ENCODE peak calls at places on chromosome 12, in five cellular contexts. T is BE2C, Z is A549, P is cardiac muscle cell, A is glutamatergic neuron. K is an unnamed sample.

GRCh38 chr12:12267801-12268200 is 957 bp upstream of the LRP6 start:
- DNase-seq in T (peak), Z (no peak), P (no peak), A (no peak), K (no peak)

GRCh38 chr12:31324116-31324844 is 1.7 kb downstream of the SINHCAF start:
- DNase-seq in T (peak), Z (peak), P (peak), A (peak), K (peak)

GRCh38 chr12:25423355-25423754 is 129.7 kb downstream of the LMNTD1 start:
- DNase-seq in T (no peak), Z (no peak), P (no peak), A (no peak), K (no peak)

GRCh38 chr12:84756961-84757360 is 155.6 kb downstream of the SLC6A15 start:
- DNase-seq in T (no peak), Z (no peak), P (no peak), A (no peak), K (no peak)

GRCh38 chr12:130672122-130672825 is 43.8 kb downstream of the RIMBP2 start:
- DNase-seq in T (peak), Z (no peak), P (no peak), A (no peak), K (no peak)

GRCh38 chr12:27779416-27779815 is 617 bp upstream of the KLHL42 start:
- DNase-seq in T (peak), Z (peak), P (no peak), A (peak), K (no peak)

GRCh38 chr12:72178871-72179270 is 93.3 kb upstream of the TRHDE start:
- DNase-seq in T (no peak), Z (no peak), P (no peak), A (no peak), K (no peak)

GRCh38 chr12:87981495-87981894 is 47.7 kb downstream of the C12orf50 start:
- DNase-seq in T (no peak), Z (no peak), P (no peak), A (no peak), K (no peak)

GRCh38 chr12:42981379-42981778 is 391.8 kb upstream of the PRICKLE1 start:
- DNase-seq in T (no peak), Z (no peak), P (no peak), A (no peak), K (no peak)

GRCh38 chr12:12011880-12012260 is 58.9 kb upstream of the BCL2L14 start:
- DNase-seq in T (no peak), Z (no peak), P (no peak), A (no peak), K (no peak)

GRCh38 chr12:13343380-13343779 is 146.9 kb downstream of the EMP1 start:
- DNase-seq in T (no peak), Z (peak), P (no peak), A (no peak), K (no peak)

GRCh38 chr12:113316155-113316554 is 18.8 kb downstream of the SLC8B1 start:
- DNase-seq in T (no peak), Z (no peak), P (no peak), A (no peak), K (no peak)
- TF ChIP-seq CTCF in T (peak), Z (peak), P (peak), A (no peak), K (no peak)

GRCh38 chr12:95851609-95852008 is 7.1 kb upstream of the SNRPF start:
- DNase-seq in T (no peak), Z (no peak), P (no peak), A (no peak), K (no peak)
- TF ChIP-seq CTCF in T (no peak), Z (no peak), P (no peak), A (no peak), K (no peak)

GRCh38 chr12:32399373-32400113 is at the start of gene FGD4:
- DNase-seq in T (peak), Z (peak), P (peak), A (peak), K (peak)

GRCh38 chr12:32402170-32402569 is 2.8 kb downstream of the FGD4 start:
- DNase-seq in T (no peak), Z (no peak), P (no peak), A (no peak), K (no peak)

GRCh38 chr12:32399045-32399372 is 349 bp upstream of the FGD4 start:
- DNase-seq in T (no peak), Z (no peak), P (no peak), A (no peak), K (no peak)

GRCh38 chr12:32400866-32401265 is 1.5 kb downstream of the FGD4 start:
- DNase-seq in T (no peak), Z (no peak), P (no peak), A (no peak), K (no peak)

GRCh38 chr12:32400114-32400672 is 835 bp downstream of the FGD4 start:
- DNase-seq in T (no peak), Z (peak), P (peak), A (no peak), K (no peak)
- TF ChIP-seq CTCF in T (no peak), Z (no peak), P (no peak), A (no peak), K (no peak)

GRCh38 chr12:121796855-121797751 is 3.6 kb upstream of the RHOF start:
- DNase-seq in T (peak), Z (peak), P (peak), A (peak), K (peak)
- TF ChIP-seq CTCF in T (peak), Z (peak), P (peak), A (no peak), K (no peak)

DNA sequence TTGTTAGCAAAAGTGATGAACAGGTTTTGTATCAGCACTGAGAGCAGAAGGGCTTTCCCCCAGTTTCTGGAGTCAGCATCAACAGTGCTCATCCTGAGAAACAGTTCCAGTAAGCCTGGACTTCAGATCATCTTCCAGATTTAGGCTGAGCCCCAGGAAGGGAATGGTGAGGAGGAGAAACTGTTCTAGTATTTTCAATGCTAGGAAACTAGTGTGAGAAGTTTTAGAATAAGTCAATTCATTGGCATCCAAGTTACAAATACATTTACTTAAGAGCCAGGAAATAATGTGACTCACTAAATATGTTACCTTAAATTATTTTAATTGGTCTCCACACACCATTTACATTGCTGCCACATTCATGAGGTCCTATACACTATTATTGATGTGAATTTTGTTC is 123.3 kb downstream of the SRGAP1 start:
- DNase-seq in T (no peak), Z (no peak), P (no peak), A (no peak), K (no peak)
- TF ChIP-seq CTCF in T (no peak), Z (no peak), P (no peak), A (no peak), K (no peak)

GRCh38 chr12:118052324-118053070 is 8.5 kb downstream of the WSB2 start:
- DNase-seq in T (no peak), Z (peak), P (no peak), A (no peak), K (peak)

GRCh38 chr12:118053071-118053985 is 7.7 kb downstream of the WSB2 start:
- DNase-seq in T (no peak), Z (no peak), P (no peak), A (no peak), K (no peak)

GRCh38 chr12:118055865-118056773 is 4.9 kb downstream of the WSB2 start:
- DNase-seq in T (no peak), Z (peak), P (no peak), A (no peak), K (no peak)

GRCh38 chr12:118058227-118058626 is 2.8 kb downstream of the WSB2 start:
- DNase-seq in T (no peak), Z (no peak), P (no peak), A (no peak), K (no peak)

GRCh38 chr12:118055144-118055557 is 5.8 kb downstream of the WSB2 start:
- DNase-seq in T (peak), Z (peak), P (peak), A (peak), K (peak)
- TF ChIP-seq CTCF in T (peak), Z (peak), P (peak), A (peak), K (peak)

GRCh38 chr12:132188451-132189298 is 44.4 kb downstream of the NOC4L start:
- DNase-seq in T (no peak), Z (no peak), P (no peak), A (no peak), K (no peak)
- TF ChIP-seq CTCF in T (no peak), Z (no peak), P (no peak), A (no peak), K (no peak)

DNA sequence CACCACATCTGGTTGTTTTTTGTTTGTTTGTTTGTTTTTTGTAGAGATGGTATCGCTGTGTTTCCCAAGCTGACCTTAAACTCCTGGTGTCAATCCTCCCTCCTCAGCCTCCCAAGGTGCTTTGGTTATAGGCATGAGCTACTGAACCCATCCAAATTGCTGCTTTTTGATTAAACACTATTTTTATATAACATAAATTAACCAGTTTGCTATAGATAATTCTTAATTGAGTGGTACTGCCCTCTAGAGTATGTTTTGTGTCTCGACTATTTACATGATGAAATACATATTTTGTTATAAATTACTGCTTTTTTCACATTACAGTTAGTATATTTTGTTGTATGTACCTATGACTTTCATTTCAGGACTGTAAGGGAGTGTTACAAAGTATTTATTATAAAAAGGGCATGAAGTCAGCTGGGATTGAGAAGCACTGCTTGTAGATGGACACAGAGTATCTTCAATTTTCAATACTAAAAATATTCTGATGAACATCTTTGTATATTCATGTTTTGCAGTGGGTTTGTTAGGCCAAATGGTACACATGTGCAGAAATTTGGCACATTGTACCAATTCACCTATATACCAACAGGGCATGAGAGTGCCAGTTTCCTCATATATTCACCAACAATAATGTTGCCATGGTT is 14.9 kb upstream of the SCAF11 start:
- DNase-seq in T (no peak), Z (peak), P (no peak), A (no peak), K (no peak)
- TF ChIP-seq CTCF in T (peak), Z (peak), P (peak), A (no peak), K (no peak)

GRCh38 chr12:34190054-34190453 is 167.8 kb downstream of the ALG10 start:
- DNase-seq in T (no peak), Z (no peak), P (no peak), A (no peak), K (no peak)

GRCh38 chr12:34188974-34189373 is 166.7 kb downstream of the ALG10 start:
- DNase-seq in T (no peak), Z (no peak), P (no peak), A (no peak), K (no peak)

DNA sequence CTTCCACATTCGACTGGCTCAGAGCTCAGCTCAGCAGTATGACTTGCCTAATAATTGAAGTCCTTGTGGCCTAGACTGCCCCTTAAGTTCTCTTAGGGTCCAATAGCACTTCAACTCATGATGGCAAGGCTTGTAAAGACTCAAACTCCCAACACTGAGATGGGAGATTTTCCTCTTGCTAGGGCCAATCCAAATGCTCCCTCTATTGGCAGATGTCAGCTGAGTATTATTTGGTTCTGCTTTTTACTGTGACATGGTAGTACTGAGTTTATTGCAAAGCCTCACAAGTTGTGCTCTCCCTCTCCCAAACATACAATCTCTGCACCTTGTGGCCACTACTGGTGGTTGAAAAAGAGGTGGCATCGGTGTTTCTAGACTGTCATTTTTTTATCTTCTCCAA is 164.2 kb downstream of the ALG10 start:
- DNase-seq in T (no peak), Z (no peak), P (no peak), A (no peak), K (no peak)
- TF ChIP-seq CTCF in T (no peak), Z (no peak), P (no peak), A (no peak), K (no peak)

GRCh38 chr12:2273751-2274150 is 221.0 kb downstream of the CACNA1C start:
- DNase-seq in T (no peak), Z (no peak), P (no peak), A (no peak), K (no peak)

GRCh38 chr12:2271961-2272360 is 219.2 kb downstream of the CACNA1C start:
- DNase-seq in T (no peak), Z (no peak), P (no peak), A (no peak), K (no peak)

GRCh38 chr12:2274733-2275132 is 221.9 kb downstream of the CACNA1C start:
- DNase-seq in T (no peak), Z (no peak), P (no peak), A (no peak), K (no peak)

GRCh38 chr12:2270846-2271245 is 218.1 kb downstream of the CACNA1C start:
- DNase-seq in T (no peak), Z (no peak), P (no peak), A (no peak), K (no peak)

DNA sequence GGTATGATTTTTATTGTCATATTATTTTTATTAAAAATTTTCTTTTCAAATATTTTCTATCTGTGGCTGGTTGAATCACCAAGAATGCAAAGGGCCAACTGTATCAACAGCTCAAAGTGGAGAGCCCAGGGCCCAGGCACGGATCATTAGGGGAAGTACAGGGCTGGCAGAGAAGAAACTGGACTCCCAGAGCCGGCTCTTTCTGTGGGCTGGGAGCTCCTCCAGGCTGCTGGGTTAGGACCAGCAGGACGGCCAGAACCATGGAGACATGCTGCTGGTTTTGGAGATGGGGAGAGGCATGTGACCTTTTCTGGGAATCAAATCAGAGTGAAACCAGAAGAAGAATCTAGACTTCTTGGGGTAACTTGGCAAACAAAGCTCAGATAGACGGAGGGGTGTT is 220.5 kb downstream of the CACNA1C start:
- DNase-seq in T (no peak), Z (no peak), P (no peak), A (no peak), K (no peak)
- TF ChIP-seq CTCF in T (no peak), Z (no peak), P (peak), A (no peak), K (no peak)

K was measured in Calu3.